ENCODE peak calls at places on chromosomes 1 and 21, in six cellular contexts. E is heart left ventricle, T is K562, Y is uterus, Q is right lobe of liver, D is spleen. B is an unnamed sample.

GRCh38 chr1:7967206-7967605 is 5.7 kb downstream of the PARK7 start:
- DNase-seq in E (no peak), T (no peak), Y (no peak), D (no peak), Q (no peak), B (no peak)

GRCh38 chr1:72037745-72038343 is 244.5 kb downstream of the NEGR1 start:
- DNase-seq in Q (no peak), D (no peak), Y (no peak), T (peak), E (peak), B (no peak)

GRCh38 chr1:84078108-84078823 is 65.8 kb upstream of the PRKACB start:
- DNase-seq in D (peak), Q (peak), T (peak), Y (peak), E (peak), B (peak)

GRCh38 chr1:201791051-201791774 is 37.7 kb upstream of the IPO9 start:
- DNase-seq in D (no peak), Q (no peak), Y (no peak), T (no peak), E (peak), B (no peak)

GRCh38 chr1:195899762-195900352 is 708.4 kb downstream of the KCNT2 start:
- DNase-seq in T (peak), Q (no peak), D (no peak), E (no peak), Y (no peak), B (no peak)

GRCh38 chr1:221035680-221036153 is 156.5 kb downstream of the HLX start:
- DNase-seq in Q (no peak), E (peak), D (no peak), Y (no peak), T (peak), B (peak)

GRCh38 chr1:111633736-111634135 is 14.1 kb downstream of the RAP1A start:
- DNase-seq in T (no peak), E (no peak), Y (no peak), D (no peak), Q (no peak), B (no peak)

GRCh38 chr1:152448496-152448895 is 34.4 kb upstream of the CRNN start:
- DNase-seq in Q (no peak), E (no peak), Y (no peak), T (no peak), D (no peak), B (no peak)

GRCh38 chr1:199866210-199866617 is 161.3 kb upstream of the NR5A2 start:
- DNase-seq in D (no peak), T (no peak), Y (no peak), E (no peak), Q (no peak), B (no peak)

GRCh38 chr1:145961425-145962156 is 2.8 kb downstream of the ANKRD34A start:
- DNase-seq in E (peak), T (peak), Q (peak), Y (peak), D (peak), B (no peak)

GRCh38 chr1:47571952-47572351 is 134.1 kb downstream of the FOXD2 start:
- DNase-seq in T (no peak), E (no peak), D (no peak), Y (no peak), Q (no peak), B (no peak)

GRCh38 chr1:43671193-43671592 is 21.2 kb downstream of the KDM4A start:
- DNase-seq in T (no peak), E (no peak), Q (peak), Y (no peak), D (no peak), B (no peak)

GRCh38 chr1:230250061-230250460 is 176.1 kb downstream of the PGBD5 start:
- DNase-seq in D (no peak), Y (no peak), T (no peak), E (no peak), Q (no peak), B (no peak)

GRCh38 chr21:37564924-37565529 is 198.5 kb downstream of the DYRK1A start:
- DNase-seq in Y (no peak), D (no peak), E (no peak), T (peak), Q (peak), B (no peak)

GRCh38 chr1:75720325-75720724 is 4.2 kb upstream of the ACADM start:
- DNase-seq in Q (no peak), E (no peak), D (no peak), Y (no peak), T (no peak), B (no peak)

GRCh38 chr1:210937846-210938245 is 196.1 kb downstream of the KCNH1 start:
- DNase-seq in E (no peak), T (no peak), D (no peak), Q (no peak), Y (no peak), B (no peak)

GRCh38 chr1:85297855-85298629 is 21.6 kb upstream of the BCL10 start:
- DNase-seq in T (no peak), Y (peak), D (peak), E (peak), Q (no peak), B (peak)

GRCh38 chr1:15843826-15844572 is 3.5 kb upstream of the SPEN start:
- DNase-seq in T (no peak), Y (no peak), D (no peak), E (no peak), Q (no peak), B (no peak)

GRCh38 chr1:55679971-55680370 is 464.8 kb upstream of the USP24 start:
- DNase-seq in Y (no peak), T (no peak), Q (no peak), E (no peak), D (no peak), B (no peak)

GRCh38 chr1:166905930-166906329 is 29.9 kb upstream of the TADA1 start:
- DNase-seq in Y (no peak), D (no peak), Q (no peak), T (no peak), E (no peak), B (no peak)

GRCh38 chr1:17125756-17126237 is 6.5 kb upstream of the PADI2 start:
- DNase-seq in Y (peak), D (peak), T (peak), E (peak), Q (peak), B (peak)

GRCh38 chr1:227170361-227171166 is 147.7 kb downstream of the CDC42BPA start:
- DNase-seq in T (peak), Q (no peak), Y (no peak), E (no peak), D (no peak), B (no peak)

GRCh38 chr1:224173523-224173922 is 9.5 kb upstream of the DEGS1 start:
- DNase-seq in Y (no peak), E (no peak), T (no peak), D (no peak), Q (no peak), B (no peak)

GRCh38 chr1:110211503-110212164 is 1.5 kb downstream of the KCNC4 start:
- DNase-seq in D (peak), Q (no peak), Y (no peak), E (no peak), T (no peak), B (no peak)

DNA sequence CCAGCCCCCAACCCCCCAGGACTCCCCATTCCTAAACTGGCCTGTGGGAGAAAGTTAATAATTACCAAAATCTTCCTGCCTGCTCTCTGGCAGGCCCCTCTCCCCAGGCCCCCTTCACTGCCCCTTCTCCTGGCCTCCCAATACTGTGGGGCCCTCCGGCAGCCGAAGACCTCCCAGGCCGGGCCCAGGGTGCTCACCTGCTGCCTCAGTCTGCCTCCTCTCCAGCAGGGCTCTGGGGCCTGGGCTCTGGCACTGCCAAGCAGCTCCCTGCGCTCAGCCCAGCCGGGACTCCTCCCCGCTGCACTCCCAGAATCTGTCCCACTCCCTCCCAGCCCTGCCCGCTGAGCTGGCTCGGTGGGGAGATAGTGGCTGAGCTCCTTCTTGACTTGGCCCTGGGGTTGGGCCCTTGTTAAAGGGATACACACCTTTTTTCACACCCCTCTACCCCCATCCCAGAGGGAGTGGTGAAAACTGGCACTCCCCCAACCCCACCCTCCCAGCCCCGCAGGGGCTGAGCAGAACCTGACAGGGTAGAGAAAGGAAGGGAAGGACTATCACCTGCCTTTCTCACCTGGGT is at the start of gene S100A16:
- DNase-seq in D (no peak), E (peak), T (peak), Y (peak), Q (peak), B (peak)
- TF ChIP-seq POLR2A in D (no peak), E (peak), T (no peak), Y (peak), Q (peak), B (peak)

DNA sequence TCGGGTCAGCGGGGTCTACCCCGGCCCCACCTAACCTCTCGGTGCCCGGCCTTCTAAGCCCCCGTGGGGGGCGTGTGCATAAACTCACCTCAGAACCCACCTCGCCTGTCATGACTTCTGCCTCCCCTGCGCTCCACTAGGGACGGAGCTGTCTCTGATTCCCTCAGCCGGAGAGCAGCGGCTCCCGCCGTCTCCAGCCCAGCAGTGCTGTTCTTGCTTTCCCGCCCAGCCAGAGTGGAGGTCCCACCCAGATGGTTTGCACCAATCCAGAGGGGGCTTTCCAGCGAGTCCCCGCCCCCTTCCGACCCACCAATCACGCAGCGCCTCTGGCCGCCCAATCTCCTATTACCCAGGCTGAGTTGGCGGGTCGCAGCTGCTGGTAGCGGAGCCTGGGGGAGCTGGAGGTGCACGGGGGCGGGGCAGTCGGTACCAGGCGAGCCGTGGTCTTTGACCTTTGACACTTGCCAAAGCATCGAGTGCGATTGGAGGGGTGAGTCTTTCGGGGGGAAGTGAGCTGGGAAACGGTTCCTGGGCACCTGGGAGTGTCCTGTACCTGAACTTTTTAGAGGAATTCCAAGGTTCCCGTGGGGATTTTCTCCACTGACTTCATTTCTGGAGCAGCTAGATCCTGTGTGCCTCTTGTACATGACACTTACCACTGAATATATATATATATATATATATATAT is at the start of gene CLSPN:
- DNase-seq in E (peak), Q (peak), D (peak), Y (peak), T (peak), B (peak)
- TF ChIP-seq POLR2A in E (peak), Q (peak), D (no peak), Y (peak), T (peak), B (peak)

GRCh38 chr1:39825432-39825941 is 36.8 kb upstream of the BMP8B start:
- DNase-seq in T (no peak), Q (peak), D (no peak), Y (no peak), E (no peak), B (no peak)

GRCh38 chr1:39828734-39829133 is 40.1 kb upstream of the BMP8B start:
- DNase-seq in Y (no peak), T (no peak), D (no peak), E (no peak), Q (no peak), B (no peak)

GRCh38 chr1:39829791-39830533 is 41.3 kb upstream of the BMP8B start:
- DNase-seq in Q (no peak), T (peak), D (no peak), Y (no peak), E (no peak), B (no peak)

GRCh38 chr1:39826583-39826982 is 37.9 kb upstream of the BMP8B start:
- DNase-seq in D (no peak), T (no peak), E (no peak), Q (no peak), Y (no peak), B (no peak)

GRCh38 chr1:39827201-39827600 is 38.5 kb upstream of the BMP8B start:
- DNase-seq in Q (no peak), E (no peak), Y (no peak), T (no peak), D (no peak), B (no peak)
- TF ChIP-seq POLR2A in Q (no peak), E (no peak), Y (no peak), T (no peak), D (no peak), B (no peak)

GRCh38 chr1:151047925-151048644 is 534 bp downstream of the C1orf56 start:
- DNase-seq in Q (peak), D (peak), Y (peak), T (peak), E (peak), B (peak)
- TF ChIP-seq POLR2A in Q (peak), D (no peak), Y (peak), T (peak), E (no peak), B (peak)

GRCh38 chr1:156114101-156114918 is at the start of gene LMNA:
- DNase-seq in D (peak), Y (peak), E (peak), Q (peak), T (peak), B (peak)
- TF ChIP-seq POLR2A in D (no peak), Y (peak), E (peak), Q (peak), T (peak), B (peak)

GRCh38 chr1:115340879-115341278 is 2.8 kb upstream of the NGF start:
- DNase-seq in Q (no peak), E (peak), T (no peak), Y (no peak), D (no peak), B (no peak)
- TF ChIP-seq POLR2A in Q (no peak), E (no peak), T (no peak), Y (no peak), D (no peak), B (no peak)

DNA sequence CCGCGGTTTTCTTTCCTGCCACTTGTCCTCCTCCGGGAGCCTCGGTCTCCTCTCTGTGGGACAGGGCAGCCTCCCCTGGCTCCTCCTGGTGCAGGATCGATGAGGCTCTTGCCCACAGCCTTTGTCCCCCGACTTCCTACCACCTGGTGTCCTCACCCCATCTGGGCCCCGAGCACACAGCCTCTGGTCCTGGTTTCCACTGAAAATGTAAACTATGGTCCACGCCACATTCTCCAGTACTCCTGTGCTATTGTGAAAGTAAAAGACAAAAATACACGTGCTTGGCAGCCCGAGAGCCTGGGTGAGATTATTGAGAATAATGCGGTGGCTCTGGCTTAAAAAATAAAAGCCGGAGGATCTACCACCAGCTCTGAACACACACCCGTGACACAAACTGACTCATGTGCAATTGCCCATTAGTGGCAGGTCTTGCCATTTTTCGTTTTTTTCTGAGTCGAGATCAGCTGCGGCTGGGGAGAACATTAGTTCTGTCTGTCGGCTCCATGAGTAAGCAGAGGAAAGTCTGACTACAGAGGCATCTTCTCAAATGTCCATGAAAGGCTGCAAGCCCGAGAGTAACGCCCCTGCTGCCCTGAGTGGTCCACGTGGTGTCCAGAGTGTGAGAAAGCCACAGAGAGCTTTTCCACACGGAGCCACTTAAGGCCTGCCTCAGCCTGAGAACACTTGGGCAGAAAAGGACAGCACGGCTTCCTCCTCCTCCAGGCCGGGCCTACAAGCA is 5.7 kb upstream of the COL6A2 start:
- DNase-seq in E (peak), T (no peak), D (no peak), Y (peak), Q (no peak), B (peak)
- TF ChIP-seq POLR2A in E (peak), T (no peak), D (no peak), Y (peak), Q (no peak), B (no peak)

B was measured in H54.